ENCODE peak calls at places on chromosomes 13 and 19, in six cellular contexts. One of them, this sample, is unnamed.

GRCh38 chr19:17058236-17058635 is 17.0 kb downstream of the HAUS8 start:
- DNase-seq in AG09319: no peak
- DNase-seq in B cell: no peak
- DNase-seq in body of pancreas: no peak
- DNase-seq in A549: no peak
- DNase-seq in astrocyte of the spinal cord: peak; percentile 38
- DNase-seq in this sample: no peak

GRCh38 chr13:98710521-98710920 is 42.0 kb downstream of the SLC15A1 start:
- DNase-seq in A549: no peak
- DNase-seq in body of pancreas: no peak
- DNase-seq in astrocyte of the spinal cord: no peak
- DNase-seq in AG09319: no peak
- DNase-seq in B cell: no peak
- DNase-seq in this sample: no peak

GRCh38 chr13:50676602-50677001 is 166.9 kb downstream of the DLEU7 start:
- DNase-seq in A549: no peak
- DNase-seq in astrocyte of the spinal cord: peak; percentile 68
- DNase-seq in AG09319: no peak
- DNase-seq in B cell: peak; percentile 17
- DNase-seq in body of pancreas: no peak
- DNase-seq in this sample: no peak

GRCh38 chr19:15583346-15583745 is 31.7 kb upstream of the CYP4F8 start:
- DNase-seq in AG09319: no peak
- DNase-seq in B cell: no peak
- DNase-seq in astrocyte of the spinal cord: no peak
- DNase-seq in body of pancreas: no peak
- DNase-seq in A549: no peak
- DNase-seq in this sample: no peak

GRCh38 chr19:55319786-55320185 is 5.4 kb downstream of the TMEM150B start:
- DNase-seq in B cell: no peak
- DNase-seq in astrocyte of the spinal cord: peak; percentile 30
- DNase-seq in A549: no peak
- DNase-seq in AG09319: no peak
- DNase-seq in body of pancreas: peak; percentile 32
- DNase-seq in this sample: peak; percentile 83

GRCh38 chr19:20028611-20029010 is 10.7 kb downstream of the ZNF682 start:
- DNase-seq in astrocyte of the spinal cord: no peak
- DNase-seq in body of pancreas: no peak
- DNase-seq in A549: no peak
- DNase-seq in AG09319: no peak
- DNase-seq in B cell: no peak
- DNase-seq in this sample: no peak

GRCh38 chr13:44068169-44068568 is 188.5 kb downstream of the LACC1 start:
- DNase-seq in astrocyte of the spinal cord: peak; percentile 71
- DNase-seq in body of pancreas: no peak
- DNase-seq in A549: no peak
- DNase-seq in B cell: no peak
- DNase-seq in AG09319: no peak
- DNase-seq in this sample: no peak

GRCh38 chr19:49889038-49889686 is 7.5 kb downstream of the IL4I1 start:
- DNase-seq in AG09319: no peak
- DNase-seq in astrocyte of the spinal cord: no peak
- DNase-seq in B cell: no peak
- DNase-seq in A549: no peak
- DNase-seq in body of pancreas: no peak
- DNase-seq in this sample: peak; percentile 69

GRCh38 chr13:77500094-77500493 is 35.4 kb upstream of the SCEL start:
- DNase-seq in AG09319: no peak
- DNase-seq in body of pancreas: no peak
- DNase-seq in B cell: no peak
- DNase-seq in A549: no peak
- DNase-seq in astrocyte of the spinal cord: no peak
- DNase-seq in this sample: no peak

GRCh38 chr19:11324079-11324661 is 15.3 kb downstream of the RAB3D start:
- DNase-seq in B cell: peak; percentile 52
- DNase-seq in A549: peak; percentile 74
- DNase-seq in astrocyte of the spinal cord: peak; percentile 88
- DNase-seq in body of pancreas: peak; percentile 71
- DNase-seq in AG09319: peak; percentile 94
- DNase-seq in this sample: no peak

GRCh38 chr13:36552334-36552733 is 120.0 kb downstream of the CCNA1 start:
- DNase-seq in astrocyte of the spinal cord: no peak
- DNase-seq in B cell: peak; percentile 24
- DNase-seq in AG09319: no peak
- DNase-seq in A549: no peak
- DNase-seq in body of pancreas: no peak
- DNase-seq in this sample: no peak

GRCh38 chr13:39577203-39577602 is 25.8 kb downstream of the LHFPL6 start:
- DNase-seq in A549: no peak
- DNase-seq in body of pancreas: no peak
- DNase-seq in AG09319: no peak
- DNase-seq in astrocyte of the spinal cord: no peak
- DNase-seq in B cell: no peak
- DNase-seq in this sample: no peak

GRCh38 chr13:51044023-51044665 is 66.9 kb downstream of the C13orf42 start:
- DNase-seq in body of pancreas: no peak
- DNase-seq in astrocyte of the spinal cord: no peak
- DNase-seq in B cell: no peak
- DNase-seq in A549: no peak
- DNase-seq in AG09319: no peak
- DNase-seq in this sample: no peak

GRCh38 chr13:23455401-23456185 is 22.1 kb upstream of the SACS start:
- DNase-seq in AG09319: no peak
- DNase-seq in B cell: no peak
- DNase-seq in astrocyte of the spinal cord: no peak
- DNase-seq in A549: no peak
- DNase-seq in body of pancreas: no peak
- DNase-seq in this sample: no peak
- TF ChIP-seq CTCF in AG09319: no peak
- TF ChIP-seq CTCF in B cell: no peak
- TF ChIP-seq CTCF in astrocyte of the spinal cord: no peak
- TF ChIP-seq CTCF in A549: no peak
- TF ChIP-seq CTCF in body of pancreas: no peak
- TF ChIP-seq CTCF in this sample: no peak

GRCh38 chr19:35534803-35535480 is 1.7 kb downstream of the GAPDHS start:
- DNase-seq in AG09319: no peak
- DNase-seq in B cell: no peak
- DNase-seq in astrocyte of the spinal cord: no peak
- DNase-seq in body of pancreas: no peak
- DNase-seq in A549: no peak
- DNase-seq in this sample: no peak
- TF ChIP-seq CTCF in AG09319: no peak
- TF ChIP-seq CTCF in B cell: no peak
- TF ChIP-seq CTCF in astrocyte of the spinal cord: no peak
- TF ChIP-seq CTCF in body of pancreas: no peak
- TF ChIP-seq CTCF in A549: no peak
- TF ChIP-seq CTCF in this sample: no peak

DNA sequence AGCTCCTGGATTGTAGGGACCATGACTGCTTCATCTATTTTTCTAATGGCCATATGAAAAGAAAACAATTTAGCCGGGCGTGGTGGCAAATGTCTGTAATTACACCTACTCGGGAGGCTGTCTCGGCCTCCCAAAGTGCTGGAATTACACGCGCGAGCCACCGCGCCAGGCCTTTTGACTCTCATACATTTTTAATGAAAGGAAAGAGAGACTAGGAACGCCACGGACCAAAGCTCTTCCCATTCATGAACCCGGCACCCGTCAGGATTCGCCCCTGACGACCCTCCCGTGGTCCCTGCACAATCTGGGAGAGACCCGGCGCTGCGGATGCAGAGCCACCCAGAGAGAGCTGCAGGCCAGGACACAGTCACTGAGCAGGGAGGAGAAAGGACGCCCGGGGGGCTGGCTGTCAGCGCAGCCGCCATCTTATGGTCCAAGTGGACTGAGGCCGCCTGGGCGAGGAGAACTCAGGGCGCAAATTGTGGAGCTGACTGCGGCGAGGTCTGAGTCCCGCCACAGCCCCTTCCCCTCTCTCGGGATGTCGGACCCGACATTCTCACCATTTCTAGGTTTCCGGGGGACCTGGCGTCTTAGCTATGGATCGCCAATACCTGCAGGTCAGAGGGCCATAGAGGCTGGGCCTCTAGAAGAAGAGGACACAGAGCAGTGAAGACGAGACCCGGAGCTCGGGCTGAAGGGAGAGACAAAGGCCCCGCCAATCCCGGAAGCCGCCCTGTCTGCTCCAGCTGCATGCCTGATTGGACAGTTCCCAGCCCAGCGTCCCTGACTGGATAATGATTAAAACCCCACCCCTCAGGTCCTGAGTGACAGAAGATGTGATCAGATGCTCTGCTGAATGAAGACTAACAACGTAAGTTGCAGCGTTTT is at the start of gene ZNF681:
- DNase-seq in AG09319: peak; percentile 61
- DNase-seq in body of pancreas: peak; percentile 89
- DNase-seq in A549: peak; percentile 21
- DNase-seq in B cell: peak; percentile 87
- DNase-seq in astrocyte of the spinal cord: peak; percentile 91
- DNase-seq in this sample: peak; percentile 91
- TF ChIP-seq CTCF in AG09319: no peak
- TF ChIP-seq CTCF in body of pancreas: peak; percentile 28
- TF ChIP-seq CTCF in A549: no peak
- TF ChIP-seq CTCF in B cell: peak; percentile 47
- TF ChIP-seq CTCF in astrocyte of the spinal cord: no peak
- TF ChIP-seq CTCF in this sample: peak; percentile 60

GRCh38 chr19:8366121-8366581 is 2.2 kb downstream of the ANGPTL4 start:
- DNase-seq in AG09319: no peak
- DNase-seq in astrocyte of the spinal cord: no peak
- DNase-seq in B cell: no peak
- DNase-seq in body of pancreas: peak; percentile 47
- DNase-seq in A549: no peak
- DNase-seq in this sample: no peak

GRCh38 chr19:8361921-8362793 is 1.8 kb upstream of the ANGPTL4 start:
- DNase-seq in astrocyte of the spinal cord: peak; percentile 96
- DNase-seq in B cell: no peak
- DNase-seq in AG09319: peak; percentile 96
- DNase-seq in body of pancreas: peak; percentile 100
- DNase-seq in A549: peak; percentile 97
- DNase-seq in this sample: no peak

GRCh38 chr19:8367327-8368001 is 3.5 kb downstream of the ANGPTL4 start:
- DNase-seq in astrocyte of the spinal cord: peak; percentile 96
- DNase-seq in AG09319: peak; percentile 96
- DNase-seq in A549: peak; percentile 79
- DNase-seq in B cell: no peak
- DNase-seq in body of pancreas: peak; percentile 99
- DNase-seq in this sample: peak; percentile 31

GRCh38 chr19:8366961-8367326 is 3.0 kb downstream of the ANGPTL4 start:
- DNase-seq in AG09319: no peak
- DNase-seq in B cell: no peak
- DNase-seq in A549: no peak
- DNase-seq in body of pancreas: peak; percentile 85
- DNase-seq in astrocyte of the spinal cord: no peak
- DNase-seq in this sample: no peak

DNA sequence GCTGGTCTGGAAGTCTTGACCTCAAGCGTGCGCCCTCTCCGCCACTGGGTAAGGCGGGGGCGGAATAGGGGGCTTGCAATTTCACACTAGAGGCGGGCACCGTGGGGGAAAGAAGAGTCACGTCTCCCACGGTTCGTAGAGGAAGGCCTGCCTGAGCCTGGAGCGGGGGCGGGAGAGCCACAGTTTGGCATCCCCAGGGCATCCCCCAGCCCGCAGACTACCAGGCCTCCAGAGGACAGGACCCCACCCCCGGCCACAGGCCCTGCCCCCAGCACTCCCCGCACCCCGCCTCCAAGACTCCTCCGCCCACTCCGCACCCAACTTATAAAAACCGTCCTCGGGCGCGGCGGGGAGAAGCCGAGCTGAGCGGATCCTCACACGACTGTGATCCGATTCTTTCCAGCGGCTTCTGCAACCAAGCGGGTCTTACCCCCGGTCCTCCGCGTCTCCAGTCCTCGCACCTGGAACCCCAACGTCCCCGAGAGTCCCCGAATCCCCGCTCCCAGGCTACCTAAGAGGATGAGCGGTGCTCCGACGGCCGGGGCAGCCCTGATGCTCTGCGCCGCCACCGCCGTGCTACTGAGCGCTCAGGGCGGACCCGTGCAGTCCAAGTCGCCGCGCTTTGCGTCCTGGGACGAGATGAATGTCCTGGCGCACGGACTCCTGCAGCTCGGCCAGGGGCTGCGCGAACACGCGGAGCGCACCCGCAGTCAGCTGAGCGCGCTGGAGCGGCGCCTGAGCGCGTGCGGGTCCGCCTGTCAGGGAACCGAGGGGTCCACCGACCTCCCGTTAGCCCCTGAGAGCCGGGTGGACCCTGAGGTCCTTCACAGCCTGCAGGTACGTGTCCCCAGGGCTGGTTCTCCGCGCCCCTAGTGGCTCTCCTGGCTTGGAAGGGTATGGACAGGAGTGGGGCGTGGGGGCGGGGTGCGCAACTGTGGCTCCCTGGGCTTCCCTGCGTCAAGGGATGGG is at the start of gene ANGPTL4:
- DNase-seq in astrocyte of the spinal cord: peak; percentile 74
- DNase-seq in A549: peak; percentile 87
- DNase-seq in body of pancreas: peak; percentile 81
- DNase-seq in B cell: peak; percentile 28
- DNase-seq in AG09319: peak; percentile 46
- DNase-seq in this sample: peak; percentile 64
- TF ChIP-seq CTCF in astrocyte of the spinal cord: peak; percentile 34
- TF ChIP-seq CTCF in A549: no peak
- TF ChIP-seq CTCF in body of pancreas: peak; percentile 42
- TF ChIP-seq CTCF in B cell: no peak
- TF ChIP-seq CTCF in AG09319: peak; percentile 17
- TF ChIP-seq CTCF in this sample: no peak

GRCh38 chr13:59901191-59901590 is 262.5 kb downstream of the DIAPH3 start:
- DNase-seq in AG09319: no peak
- DNase-seq in A549: no peak
- DNase-seq in astrocyte of the spinal cord: no peak
- DNase-seq in B cell: no peak
- DNase-seq in body of pancreas: no peak
- DNase-seq in this sample: no peak

DNA sequence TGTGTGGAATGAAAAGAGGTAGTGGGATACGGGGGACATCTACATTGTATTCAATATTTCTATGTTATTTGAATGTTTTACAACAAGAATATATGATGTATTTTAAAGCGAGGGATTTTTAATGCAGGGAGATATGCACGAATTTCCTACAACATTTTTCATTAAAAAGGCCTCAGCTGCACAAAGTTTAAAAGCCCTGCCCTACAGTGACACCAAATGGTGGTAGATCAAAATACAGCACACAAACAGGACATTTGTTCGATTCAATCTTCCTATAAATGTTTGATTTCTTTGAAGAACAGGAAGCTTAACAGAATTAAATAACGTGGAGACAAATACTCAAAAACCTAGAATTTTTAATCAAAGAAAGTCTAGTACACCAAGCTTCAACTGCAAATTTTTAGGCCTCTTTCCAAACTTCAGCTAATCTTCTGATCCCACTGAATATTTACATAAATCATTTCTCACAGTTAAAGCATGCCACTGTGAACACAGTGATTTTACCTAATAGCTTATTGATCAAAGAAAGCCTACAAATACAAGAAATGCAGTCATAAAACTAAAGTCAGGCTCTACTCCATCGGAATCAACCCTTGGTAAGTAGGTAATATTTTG is 257.2 kb downstream of the DIAPH3 start:
- DNase-seq in astrocyte of the spinal cord: peak; percentile 58
- DNase-seq in B cell: peak; percentile 1
- DNase-seq in A549: peak; percentile 9
- DNase-seq in AG09319: no peak
- DNase-seq in body of pancreas: no peak
- DNase-seq in this sample: no peak
- TF ChIP-seq CTCF in astrocyte of the spinal cord: peak; percentile 61
- TF ChIP-seq CTCF in B cell: no peak
- TF ChIP-seq CTCF in A549: peak; percentile 59
- TF ChIP-seq CTCF in AG09319: peak; percentile 70
- TF ChIP-seq CTCF in body of pancreas: peak; percentile 49
- TF ChIP-seq CTCF in this sample: peak; percentile 50